ENCODE peak calls at places on chromosomes 16 and 17, in seven cellular contexts. C is HEK293T; B is foreskin fibroblast; A is stimulated activated effector memory CD8-positive, alpha-beta T cell treated with anti-CD3 and anti-CD28 coated beads, Interleukin-12 subunit alpha, Interleukin-12 subunit beta, amount 100 ng/mL, for 72 hours; G is activated T-cell treated with anti-CD3 and anti-CD28 coated beads, Interleukin-2, amount 50 U/mL, for 48 hours; X is NCI-H1417 treated with DMSO at 0.1 percent for 48 hours; T is CD4-positive, alpha-beta T cell. W is an unnamed sample.

GRCh38 chr17:42221886-42222745 is 27.8 kb upstream of the GHDC start:
- DNase-seq in A (peak; percentile 65), X (no peak), C (peak; percentile 70), G (peak; percentile 67), B (peak; percentile 42), T (peak; percentile 55), W (peak; percentile 79)

GRCh38 chr16:47143329-47143676 is 442 bp downstream of the NETO2 start:
- DNase-seq in A (peak; percentile 88), B (peak; percentile 60), G (peak; percentile 86), X (no peak), C (peak; percentile 80), T (peak; percentile 33), W (peak; percentile 68)

GRCh38 chr16:53904533-53904932 is 200.6 kb downstream of the FTO start:
- DNase-seq in B (no peak), T (no peak), A (no peak), X (no peak), G (no peak), C (no peak), W (no peak)

GRCh38 chr17:43125967-43126910 is 1.1 kb upstream of the BRCA1 start:
- DNase-seq in A (peak; percentile 53), C (no peak), B (no peak), T (no peak), G (peak; percentile 33), X (no peak), W (no peak)

GRCh38 chr16:30367349-30368009 is 2.8 kb downstream of the TBC1D10B start:
- DNase-seq in T (no peak), B (no peak), X (no peak), A (no peak), G (no peak), C (no peak), W (no peak)

GRCh38 chr16:89837014-89837546 is 8.8 kb downstream of the SPIRE2 start:
- DNase-seq in A (no peak), X (no peak), C (no peak), G (no peak), T (no peak), B (no peak), W (no peak)

GRCh38 chr17:83195330-83196087 is 116.1 kb downstream of the METRNL start:
- DNase-seq in G (peak; percentile 42), A (no peak), X (no peak), T (no peak), B (peak; percentile 51), C (no peak), W (no peak)

GRCh38 chr17:81031571-81032550 is 3.1 kb upstream of the BAIAP2 start:
- DNase-seq in B (no peak), T (no peak), X (no peak), A (no peak), C (no peak), G (no peak), W (no peak)

GRCh38 chr16:58421029-58421428 is 28.8 kb downstream of the GINS3 start:
- DNase-seq in C (no peak), A (no peak), G (no peak), X (no peak), T (no peak), B (no peak), W (no peak)

GRCh38 chr17:3754458-3755334 is 31.0 kb downstream of the HASPIN start:
- DNase-seq in G (peak; percentile 75), B (no peak), A (no peak), X (peak; percentile 82), C (peak; percentile 90), T (peak; percentile 79), W (peak; percentile 88)

GRCh38 chr17:80363518-80364090 is 51.4 kb upstream of the ENDOV start:
- DNase-seq in B (no peak), A (no peak), T (no peak), C (no peak), G (no peak), X (no peak), W (no peak)

GRCh38 chr17:21370430-21370829 is 5.7 kb upstream of the KCNJ12 start:
- DNase-seq in T (no peak), A (no peak), X (no peak), B (no peak), C (peak; percentile 44), G (no peak), W (no peak)

GRCh38 chr17:2071421-2072281 is 16.7 kb downstream of the HIC1 start:
- DNase-seq in X (no peak), G (peak; percentile 17), B (peak; percentile 70), C (no peak), A (no peak), T (no peak), W (no peak)

W was measured in CD4-positive, CD25-positive, alpha-beta regulatory T cell.